ENCODE peak calls at places on chromosomes 11 and 22, in nine cellular contexts. I is stimulated activated naive CD8-positive, alpha-beta T cell treated with anti-CD3 and anti-CD28 coated beads, Interleukin-15, Interleukin-2, amounts not matched to agents 100 U/mL and 50 U/mL, for 24 hours; J is neural progenitor cell; U is IMR-90; R is stimulated activated CD4-positive, alpha-beta T cell treated with anti-CD3 and anti-CD28 coated beads, Interleukin-1b, Interleukin-23, amount 100 ng/mL, for 24 hours; F is hypothalamus; Y is activated T-cell treated with anti-CD3 and anti-CD28 coated beads, Interleukin-2, amount 50 U/mL, for 4 hours; A is amygdala; N is NB4. C is an unnamed sample.

GRCh38 chr11:2130881-2131352 is 8.3 kb downstream of the IGF2 start:
- DNase-seq in I (no peak), J (no peak), U (no peak), R (no peak), F (no peak), Y (no peak), A (no peak), N (no peak), C (no peak)

GRCh38 chr22:44023404-44024287 is 456 bp upstream of the PARVB start:
- DNase-seq in I (peak), J (peak), U (peak), R (peak), F (peak), Y (no peak), A (no peak), N (peak), C (peak)

GRCh38 chr11:1877211-1878133 is 14.2 kb downstream of the PRR33 start:
- DNase-seq in I (no peak), J (no peak), U (no peak), R (no peak), F (no peak), Y (no peak), A (no peak), N (no peak), C (no peak)

GRCh38 chr22:19761022-19761499 is 483 bp downstream of the TBX1 start:
- DNase-seq in I (no peak), J (peak), U (no peak), R (no peak), F (no peak), Y (no peak), A (no peak), N (peak), C (no peak)

GRCh38 chr11:61147271-61147670 is 14.0 kb downstream of the VPS37C start:
- DNase-seq in I (no peak), J (no peak), U (no peak), R (no peak), F (no peak), Y (no peak), A (no peak), N (no peak), C (no peak)

GRCh38 chr11:95358516-95359322 is 127.7 kb upstream of the SESN3 start:
- DNase-seq in I (no peak), J (no peak), U (no peak), R (no peak), F (no peak), Y (no peak), A (no peak), N (no peak), C (no peak)

GRCh38 chr11:84524422-84525051 is 1102.6 kb downstream of the DLG2 start:
- DNase-seq in I (no peak), J (peak), U (peak), R (no peak), F (no peak), Y (no peak), A (no peak), N (peak), C (no peak)

GRCh38 chr11:2317354-2318050 is 15.7 kb downstream of the TSPAN32 start:
- DNase-seq in I (no peak), J (no peak), U (no peak), R (no peak), F (no peak), Y (no peak), A (no peak), N (peak), C (no peak)

GRCh38 chr11:25992254-25992653 is 339.7 kb upstream of the ANO3 start:
- DNase-seq in I (no peak), J (no peak), U (no peak), R (no peak), F (no peak), Y (no peak), A (no peak), N (no peak), C (no peak)

GRCh38 chr11:17498058-17498457 is 21.4 kb upstream of the ABCC8 start:
- DNase-seq in I (no peak), J (no peak), U (no peak), R (no peak), F (no peak), Y (no peak), A (no peak), N (peak), C (no peak)

C was measured in anterior cingulate cortex.